ENCODE peak calls at places on chromosome 16, in seven cellular contexts. E, J, R, B, H, X and D are unnamed samples.

GRCh38 chr16:73124097-73124652 is 76.2 kb upstream of the ZFHX3 start:
- DNase-seq in R (no peak), X (peak), E (no peak), B (no peak), J (no peak), H (no peak), D (no peak)

GRCh38 chr16:73015612-73016487 is 32.1 kb downstream of the ZFHX3 start:
- DNase-seq in X (no peak), B (no peak), R (peak), E (no peak), H (no peak), J (peak), D (no peak)

GRCh38 chr16:30112197-30113030 is 923 bp downstream of the GDPD3 start:
- DNase-seq in E (peak), H (peak), B (peak), X (peak), R (peak), J (no peak), D (peak)

GRCh38 chr16:51416921-51417320 is 265.9 kb upstream of the SALL1 start:
- DNase-seq in H (no peak), X (peak), J (no peak), E (no peak), R (no peak), B (no peak), D (no peak)

GRCh38 chr16:75402174-75402820 is 31.0 kb downstream of the CFDP1 start:
- DNase-seq in R (no peak), H (peak), B (no peak), J (peak), E (no peak), X (peak), D (peak)

GRCh38 chr16:2774161-2774891 is 2.8 kb downstream of the ELOB start:
- DNase-seq in J (no peak), X (no peak), E (no peak), B (no peak), H (no peak), R (no peak), D (no peak)

GRCh38 chr16:70529051-70529777 is 5.6 kb downstream of the SF3B3 start:
- DNase-seq in H (peak), J (peak), R (no peak), E (no peak), X (peak), B (no peak), D (peak)

GRCh38 chr16:24748242-24748641 is 18.8 kb downstream of the TNRC6A start:
- DNase-seq in J (peak), E (no peak), X (peak), H (peak), B (no peak), R (no peak), D (peak)

GRCh38 chr16:6081320-6081976 is 983.9 kb upstream of the EEF2KMT start:
- DNase-seq in B (peak), H (peak), J (peak), X (peak), R (peak), E (no peak), D (peak)

GRCh38 chr16:29820271-29820701 is at the start of gene MVP:
- DNase-seq in B (no peak), H (peak), J (peak), R (peak), X (peak), E (peak), D (peak)

GRCh38 chr16:67718668-67719047 is 458 bp downstream of the GFOD2 start:
- DNase-seq in R (peak), E (no peak), J (no peak), B (no peak), X (no peak), H (peak), D (no peak)

GRCh38 chr16:57530104-57530522 is 6.3 kb downstream of the CCDC102A start:
- DNase-seq in B (no peak), J (peak), R (peak), X (peak), E (no peak), H (peak), D (peak)

GRCh38 chr16:50301626-50302471 is 35.5 kb downstream of the ADCY7 start:
- DNase-seq in X (peak), E (no peak), R (no peak), H (peak), B (no peak), J (peak), D (peak)

GRCh38 chr16:51524555-51525373 is 373.7 kb upstream of the SALL1 start:
- DNase-seq in B (no peak), J (peak), R (no peak), H (peak), X (peak), E (no peak), D (peak)

GRCh38 chr16:69017036-69017783 is 88.2 kb upstream of the HAS3 start:
- DNase-seq in J (peak), B (no peak), X (peak), E (no peak), R (no peak), H (peak), D (peak)

GRCh38 chr16:82881517-82881916 is 254.7 kb downstream of the CDH13 start:
- DNase-seq in X (no peak), E (no peak), R (no peak), B (no peak), J (no peak), H (no peak), D (no peak)